ENCODE peak calls at places on chromosomes 12 and 14, in four cellular contexts. Z is anterior cingulate cortex, C is NCI-H1694 treated with DMSO at 0.1 percent for 48 hours, V is coronary artery. F is an unnamed sample.
A peak's percentile ranks its signal among the peaks of the same experiment; 100 is the strongest.

GRCh38 chr12:65449400-65449799 is 170.9 kb downstream of the MSRB3 start:
- DNase-seq in Z (no peak), V (no peak), C (no peak), F (no peak)

GRCh38 chr12:123808167-123808566 is 46.1 kb downstream of the DNAH10 start:
- DNase-seq in C (no peak), Z (no peak), V (no peak), F (peak; percentile 10)

GRCh38 chr12:65534105-65534841 is 255.8 kb downstream of the MSRB3 start:
- DNase-seq in V (no peak), Z (no peak), C (no peak), F (peak; percentile 82)

GRCh38 chr12:14201291-14201690 is 164.2 kb upstream of the ATF7IP start:
- DNase-seq in Z (no peak), C (no peak), V (no peak), F (no peak)

GRCh38 chr14:102320033-102320660 is 601 bp downstream of the ZNF839 start:
- DNase-seq in V (peak; percentile 81), Z (no peak), C (no peak), F (peak; percentile 46)

GRCh38 chr12:104222981-104223380 is 7.4 kb downstream of the TXNRD1 start:
- DNase-seq in V (no peak), C (no peak), Z (no peak), F (peak; percentile 32)

GRCh38 chr14:96098309-96098998 is 59.3 kb downstream of the C14orf132 start:
- DNase-seq in V (peak; percentile 69), Z (no peak), C (peak; percentile 97), F (peak; percentile 62)

GRCh38 chr12:58765653-58766554 is 154.4 kb downstream of the LRIG3 start:
- DNase-seq in Z (no peak), C (no peak), V (no peak), F (peak; percentile 64)

GRCh38 chr12:94092516-94093241 is 55.7 kb upstream of the PLXNC1 start:
- DNase-seq in C (no peak), Z (no peak), V (no peak), F (peak; percentile 99)

GRCh38 chr12:116332705-116333380 is 55.4 kb upstream of the MED13L start:
- DNase-seq in C (no peak), Z (no peak), V (no peak), F (no peak)

GRCh38 chr12:481422-481821 is 21.7 kb downstream of the B4GALNT3 start:
- DNase-seq in C (peak; percentile 19), Z (no peak), V (peak; percentile 90), F (peak; percentile 32)

GRCh38 chr14:99378782-99379214 is 101.9 kb downstream of the SETD3 start:
- DNase-seq in Z (no peak), C (no peak), V (no peak), F (peak; percentile 26)

GRCh38 chr12:93847517-93848452 is 170.6 kb downstream of the CRADD start:
- DNase-seq in Z (no peak), V (no peak), C (no peak), F (peak; percentile 82)

GRCh38 chr12:75087656-75088055 is 122.0 kb downstream of the KCNC2 start:
- DNase-seq in C (no peak), V (no peak), Z (no peak), F (no peak)

F was measured in amniotic epithelial cell.